ENCODE peak calls at places on chromosomes 1 and 21, in ten cellular contexts. A is stimulated activated CD8-positive, alpha-beta memory T cell treated with anti-CD3 and anti-CD28 coated beads, Interleukin-4, amount 100 ng/mL, for 4 hours; K is right cardiac atrium; C is fibroblast of mammary gland; G is stimulated activated CD4-positive, alpha-beta T cell treated with anti-CD3 and anti-CD28 coated beads, Interleukin-12 subunit alpha, Interleukin-12 subunit beta, amount 100 ng/mL, for 48 hours; F is bronchial epithelial cell; S is NCI-H1092; U is nucleus accumbens; I is PC-3; W is activated naive CD4-positive, alpha-beta T cell treated with anti-CD3 and anti-CD28 coated beads, Interleukin-2, amount 50 U/mL, for 16 hours. N is an unnamed sample.

GRCh38 chr1:47647327-47647845 is 209.5 kb downstream of the FOXD2 start:
- DNase-seq in W (no peak), K (no peak), C (no peak), I (no peak), S (no peak), A (no peak), G (no peak), U (no peak), F (no peak), N (no peak)

GRCh38 chr1:236808564-236809130 is 13.6 kb downstream of the MTR start:
- DNase-seq in W (no peak), U (no peak), F (no peak), A (no peak), G (no peak), K (no peak), C (peak; percentile 14), I (no peak), S (no peak), N (no peak)

GRCh38 chr1:201583663-201584062 is 44.7 kb downstream of the NAV1 start:
- DNase-seq in A (no peak), I (no peak), K (no peak), U (no peak), C (no peak), G (no peak), F (no peak), W (no peak), S (no peak), N (no peak)

GRCh38 chr1:201036188-201036834 is 12.8 kb upstream of the KIF21B start:
- DNase-seq in I (no peak), K (no peak), A (no peak), C (no peak), G (no peak), W (no peak), S (no peak), F (no peak), U (peak; percentile 41), N (no peak)

GRCh38 chr1:53642607-53643006 is 96.4 kb downstream of the GLIS1 start:
- DNase-seq in G (no peak), C (no peak), F (no peak), W (no peak), K (no peak), U (no peak), I (no peak), A (no peak), S (no peak), N (no peak)

GRCh38 chr1:119554188-119554587 is 47.2 kb downstream of the HSD3B1 start:
- DNase-seq in U (peak; percentile 7), S (peak; percentile 87), A (no peak), I (no peak), F (no peak), W (no peak), K (peak; percentile 35), G (no peak), C (peak; percentile 66), N (no peak)

GRCh38 chr21:24224411-24224810 is 1382.9 kb downstream of the MRPL39 start:
- DNase-seq in A (no peak), K (no peak), C (no peak), G (no peak), F (peak; percentile 69), S (no peak), U (no peak), W (no peak), I (no peak), N (no peak)

GRCh38 chr21:33289199-33289819 is 23.1 kb downstream of the IL10RB start:
- DNase-seq in F (no peak), G (no peak), K (no peak), C (peak; percentile 19), U (no peak), W (no peak), S (no peak), A (no peak), I (no peak), N (no peak)

GRCh38 chr1:191255354-191256057 is 777.8 kb upstream of the BRINP3 start:
- DNase-seq in I (no peak), S (no peak), A (no peak), G (no peak), W (no peak), U (no peak), F (no peak), C (no peak), K (no peak), N (no peak)

GRCh38 chr1:16387201-16388185 is 20.5 kb downstream of the SZRD1 start:
- DNase-seq in F (no peak), W (no peak), U (no peak), I (no peak), G (no peak), S (no peak), K (no peak), C (no peak), A (no peak), N (no peak)

GRCh38 chr1:162391790-162392563 is 10.4 kb downstream of the C1orf226 start:
- DNase-seq in C (peak; percentile 61), A (no peak), W (no peak), F (peak; percentile 53), G (no peak), K (no peak), S (peak; percentile 12), U (peak; percentile 17), I (peak; percentile 71), N (peak; percentile 29)

GRCh38 chr1:208431721-208432120 is 187.5 kb upstream of the PLXNA2 start:
- DNase-seq in U (no peak), W (no peak), K (no peak), C (peak; percentile 35), I (peak; percentile 90), S (no peak), F (peak; percentile 84), G (no peak), A (no peak), N (no peak)

GRCh38 chr1:53331446-53332187 is 3.7 kb upstream of the LRP8 start:
- DNase-seq in K (no peak), I (no peak), S (no peak), W (no peak), F (no peak), A (no peak), G (no peak), U (no peak), C (no peak), N (no peak)

GRCh38 chr1:44288883-44289282 is 66.2 kb downstream of the ERI3 start:
- DNase-seq in F (no peak), C (no peak), A (no peak), S (no peak), K (no peak), U (no peak), G (no peak), I (no peak), W (no peak), N (no peak)

GRCh38 chr1:217528271-217528670 is 102.6 kb downstream of the GPATCH2 start:
- DNase-seq in W (no peak), U (no peak), F (peak; percentile 88), K (no peak), S (no peak), G (no peak), I (peak; percentile 75), A (no peak), C (peak; percentile 65), N (no peak)

GRCh38 chr1:235011599-235012435 is 116.8 kb downstream of the TOMM20 start:
- DNase-seq in I (peak; percentile 95), S (no peak), G (peak; percentile 97), W (peak; percentile 95), U (no peak), F (peak; percentile 100), C (peak; percentile 100), K (peak; percentile 37), A (peak; percentile 95), N (peak; percentile 56)

GRCh38 chr1:53335661-53336060 is 7.8 kb upstream of the LRP8 start:
- DNase-seq in G (no peak), S (no peak), F (no peak), U (no peak), W (no peak), K (no peak), A (no peak), I (no peak), C (no peak), N (no peak)

GRCh38 chr1:202272446-202272845 is 69.3 kb downstream of the UBE2T start:
- DNase-seq in I (no peak), G (no peak), K (no peak), C (no peak), F (no peak), W (no peak), S (no peak), U (no peak), A (no peak), N (no peak)

GRCh38 chr1:182080955-182081582 is 19.6 kb upstream of the ZNF648 start:
- DNase-seq in W (no peak), G (no peak), S (no peak), F (peak; percentile 46), C (peak; percentile 54), A (no peak), U (no peak), K (no peak), I (peak; percentile 51), N (peak; percentile 29)

GRCh38 chr1:162711066-162711465 is 78.8 kb downstream of the DDR2 start:
- DNase-seq in F (no peak), U (no peak), I (no peak), S (no peak), K (no peak), G (no peak), A (no peak), C (no peak), W (no peak), N (no peak)

N was measured in GM19239.